ENCODE peak calls at places on chromosomes 13 and 19, in nine cellular contexts. X is activated naive CD4-positive, alpha-beta T cell; N is EL; L is lower lobe of right lung; D is AG20443; V is HT1080; I is left lung; O is HEK293T; J is iris pigment epithelial cell. Z is an unnamed sample.

GRCh38 chr19:21593934-21594844 is 88.8 kb downstream of the ZNF429 start:
- DNase-seq in X (no peak), N (no peak), L (peak; percentile 57), D (no peak), V (no peak), I (no peak), O (no peak), J (peak; percentile 22), Z (no peak)

GRCh38 chr19:7743425-7743841 is 3.9 kb downstream of the CD209 start:
- DNase-seq in X (no peak), N (no peak), L (no peak), D (no peak), V (no peak), I (no peak), O (no peak), J (no peak), Z (no peak)

GRCh38 chr19:9945319-9945966 is 9.1 kb upstream of the OLFM2 start:
- DNase-seq in X (no peak), N (peak; percentile 99), L (peak; percentile 52), D (peak; percentile 94), V (peak; percentile 84), I (no peak), O (peak; percentile 36), J (peak; percentile 96), Z (peak; percentile 56)

GRCh38 chr13:101416181-101417042 is at the start of gene NALCN:
- DNase-seq in X (no peak), N (peak; percentile 38), L (peak; percentile 41), D (peak; percentile 75), V (peak; percentile 34), I (peak; percentile 79), O (peak; percentile 16), J (peak; percentile 24), Z (peak; percentile 65)

GRCh38 chr13:112731667-112732616 is 42.1 kb downstream of the ATP11A start:
- DNase-seq in X (no peak), N (no peak), L (no peak), D (no peak), V (no peak), I (no peak), O (no peak), J (no peak), Z (no peak)

GRCh38 chr13:27795718-27796019 is 3.4 kb downstream of the GSX1 start:
- DNase-seq in X (no peak), N (no peak), L (no peak), D (no peak), V (no peak), I (no peak), O (no peak), J (no peak), Z (no peak)

GRCh38 chr13:75675421-75675820 is 39.3 kb downstream of the LMO7 start:
- DNase-seq in X (no peak), N (no peak), L (no peak), D (no peak), V (no peak), I (no peak), O (no peak), J (peak; percentile 54), Z (no peak)

GRCh38 chr19:23980805-23981204 is 66.1 kb downstream of the ZNF726 start:
- DNase-seq in X (no peak), N (no peak), L (no peak), D (no peak), V (no peak), I (no peak), O (no peak), J (no peak), Z (no peak)

GRCh38 chr19:49133621-49134454 is 14.5 kb downstream of the PPFIA3 start:
- DNase-seq in X (no peak), N (peak; percentile 70), L (peak; percentile 85), D (peak; percentile 70), V (no peak), I (peak; percentile 90), O (peak; percentile 27), J (peak; percentile 48), Z (no peak)

GRCh38 chr19:20078696-20079095 is 896 bp downstream of the ZNF90 start:
- DNase-seq in X (no peak), N (peak; percentile 66), L (peak; percentile 49), D (peak; percentile 14), V (no peak), I (peak; percentile 82), O (no peak), J (peak; percentile 72), Z (peak; percentile 46)

GRCh38 chr13:114131581-114132418 is 623 bp downstream of the RASA3 start:
- DNase-seq in X (no peak), N (peak; percentile 41), L (peak; percentile 62), D (no peak), V (no peak), I (peak; percentile 78), O (no peak), J (peak; percentile 60), Z (no peak)

GRCh38 chr19:47427241-47428176 is 8.2 kb upstream of the MEIS3 start:
- DNase-seq in X (peak; percentile 41), N (peak; percentile 69), L (peak; percentile 69), D (peak; percentile 70), V (peak; percentile 63), I (no peak), O (peak; percentile 75), J (peak; percentile 39), Z (peak; percentile 87)

GRCh38 chr13:68851026-68851425 is 1256.6 kb upstream of the ATXN8OS start:
- DNase-seq in X (no peak), N (no peak), L (no peak), D (no peak), V (peak; percentile 11), I (no peak), O (no peak), J (no peak), Z (no peak)

GRCh38 chr13:59112375-59112774 is 1051.4 kb downstream of the DIAPH3 start:
- DNase-seq in X (no peak), N (peak; percentile 1), L (no peak), D (peak; percentile 81), V (peak; percentile 97), I (no peak), O (no peak), J (peak; percentile 100), Z (no peak)

GRCh38 chr19:4431808-4432674 is 25.6 kb downstream of the UBXN6 start:
- DNase-seq in X (no peak), N (no peak), L (peak; percentile 76), D (no peak), V (no peak), I (no peak), O (no peak), J (no peak), Z (no peak)

GRCh38 chr13:20833900-20834679 is 60.3 kb upstream of the EEF1AKMT1 start:
- DNase-seq in X (no peak), N (no peak), L (no peak), D (no peak), V (no peak), I (no peak), O (no peak), J (no peak), Z (no peak)

GRCh38 chr13:19062019-19062646 is 119.5 kb downstream of the TUBA3C start:
- DNase-seq in X (no peak), N (no peak), L (no peak), D (peak; percentile 2), V (no peak), I (peak; percentile 41), O (no peak), J (no peak), Z (no peak)

GRCh38 chr19:1429750-1430149 is 8.4 kb upstream of the RPS15 start:
- DNase-seq in X (no peak), N (no peak), L (no peak), D (no peak), V (no peak), I (no peak), O (no peak), J (no peak), Z (no peak)

Z was measured in nephron progenitor cell.